ENCODE peak calls at places on chromosomes 16 and 17, in five cellular contexts. O is H1, I is GM12892, T is K562, A is GM12878. Z is an unnamed sample.

GRCh38 chr16:88622866-88623265 is 15.5 kb upstream of the IL17C start:
- DNase-seq in T (no peak), A (no peak), O (no peak), I (no peak), Z (no peak)

GRCh38 chr16:56102159-56102798 is 89.0 kb upstream of the GNAO1 start:
- DNase-seq in O (no peak), I (no peak), A (no peak), T (no peak), Z (no peak)

GRCh38 chr16:10738231-10739077 is 5.2 kb upstream of the NUBP1 start:
- DNase-seq in A (peak), I (peak), T (peak), O (no peak), Z (peak)

GRCh38 chr17:58084317-58084981 is 1.2 kb downstream of the DYNLL2 start:
- DNase-seq in I (peak), O (no peak), T (peak), A (peak), Z (peak)

GRCh38 chr17:9218911-9219310 is 197.6 kb downstream of the NTN1 start:
- DNase-seq in T (no peak), A (no peak), O (no peak), I (no peak), Z (no peak)

GRCh38 chr17:10117581-10118001 is 80.8 kb downstream of the GAS7 start:
- DNase-seq in T (no peak), I (no peak), O (no peak), A (peak), Z (no peak)

GRCh38 chr16:77433146-77433545 is 1.7 kb downstream of the ADAMTS18 start:
- DNase-seq in O (no peak), T (no peak), A (no peak), I (no peak), Z (no peak)

GRCh38 chr17:682150-682549 is 32.5 kb downstream of the VPS53 start:
- DNase-seq in I (no peak), O (no peak), T (no peak), A (no peak), Z (no peak)

GRCh38 chr17:49571764-49572163 is 3.9 kb upstream of the NXPH3 start:
- DNase-seq in A (no peak), I (no peak), T (no peak), O (no peak), Z (no peak)

GRCh38 chr17:73228748-73229236 is 32.9 kb downstream of the CPSF4L start:
- DNase-seq in O (no peak), T (peak), A (no peak), I (peak), Z (peak)

GRCh38 chr16:46887524-46887854 is 3.3 kb downstream of the GPT2 start:
- DNase-seq in T (no peak), I (no peak), O (no peak), A (no peak), Z (no peak)

GRCh38 chr16:46886764-46887523 is 2.8 kb downstream of the GPT2 start:
- DNase-seq in O (no peak), A (no peak), T (no peak), I (no peak), Z (no peak)

GRCh38 chr16:46884513-46885293 is 541 bp downstream of the GPT2 start:
- DNase-seq in I (no peak), T (peak), O (no peak), A (no peak), Z (no peak)

GRCh38 chr16:46883690-46884512 is at the start of gene GPT2:
- DNase-seq in A (peak), O (peak), T (peak), I (peak), Z (peak)

DNA sequence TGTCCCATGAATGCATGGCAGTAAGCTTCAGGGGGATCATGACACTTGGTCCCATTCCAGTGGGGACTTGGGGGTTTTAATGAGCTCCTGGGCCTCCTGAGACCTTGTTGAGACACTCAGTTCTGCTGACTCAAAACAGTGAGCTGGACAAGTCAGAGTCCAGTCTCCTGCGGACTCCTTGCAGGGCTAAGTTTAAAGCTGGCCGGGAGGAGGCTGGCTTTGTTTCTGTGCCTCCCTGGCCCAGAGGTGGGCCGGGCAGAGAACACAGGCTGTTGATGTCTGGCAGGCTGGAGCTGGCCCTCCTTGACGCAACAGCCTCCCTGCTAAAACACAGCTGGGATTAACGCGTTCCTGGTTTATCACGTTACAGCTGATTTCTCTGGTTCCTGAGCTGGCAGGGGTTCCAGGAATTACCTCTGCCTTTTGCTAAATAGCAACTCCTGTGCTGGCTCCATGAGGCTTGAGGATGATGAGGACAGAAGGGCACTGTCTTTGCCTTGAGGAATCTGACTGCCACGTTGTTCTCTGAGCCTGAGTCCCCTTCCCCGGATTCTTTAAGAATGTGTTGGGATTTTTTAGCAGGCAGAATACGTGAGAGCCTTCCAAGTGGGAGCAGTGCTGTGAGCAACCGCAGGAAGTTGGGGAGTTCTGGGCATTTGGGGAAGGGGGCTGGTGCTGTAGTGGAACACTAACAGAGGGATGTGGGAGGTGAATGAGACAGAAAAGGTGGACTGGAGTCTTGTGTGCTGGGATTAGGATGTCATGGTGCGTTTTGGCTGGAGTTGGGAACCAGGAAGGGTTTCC is 2.0 kb downstream of the GPT2 start:
- DNase-seq in O (no peak), T (no peak), I (no peak), A (no peak), Z (no peak)
- TF ChIP-seq POLR2A in O (no peak), T (no peak), I (no peak), A (no peak), Z (no peak)

DNA sequence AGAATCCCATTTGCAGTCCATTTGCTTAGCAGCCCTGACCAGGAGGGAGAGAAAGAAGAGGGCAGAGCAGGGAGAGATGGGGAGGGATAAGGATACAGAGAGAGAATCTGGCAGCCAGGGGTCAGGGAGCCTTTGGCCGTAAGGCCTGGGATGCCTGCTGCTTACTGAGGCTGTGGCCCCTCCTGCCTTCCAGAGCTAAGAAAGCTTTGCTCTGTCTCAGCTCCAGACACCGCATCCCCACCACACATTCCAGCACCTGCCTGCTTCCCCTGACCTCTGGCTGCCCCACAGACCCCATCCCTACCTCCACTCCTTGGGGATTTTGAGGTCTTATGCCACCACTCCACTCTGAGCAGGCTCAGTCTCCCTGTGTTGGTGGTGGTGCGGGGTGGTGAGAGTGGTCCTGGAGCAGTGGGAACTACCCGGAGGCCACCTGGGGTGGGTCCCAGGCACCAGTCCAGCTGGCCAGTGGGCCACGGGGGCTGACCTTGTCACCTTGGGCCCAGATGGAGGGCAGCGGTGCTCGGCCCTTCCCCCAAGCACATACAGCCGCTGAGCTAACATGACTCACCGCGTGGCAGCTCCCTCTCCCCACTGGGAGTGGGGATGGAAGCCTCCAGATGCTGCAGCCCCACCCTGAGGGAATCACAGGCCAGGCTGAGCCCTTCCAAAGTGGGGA is 58.3 kb downstream of the RAI1 start:
- DNase-seq in O (no peak), T (peak), A (no peak), I (no peak), Z (no peak)
- TF ChIP-seq TAF1 in O (no peak), T (no peak), A (no peak), I (no peak), Z (no peak)

DNA sequence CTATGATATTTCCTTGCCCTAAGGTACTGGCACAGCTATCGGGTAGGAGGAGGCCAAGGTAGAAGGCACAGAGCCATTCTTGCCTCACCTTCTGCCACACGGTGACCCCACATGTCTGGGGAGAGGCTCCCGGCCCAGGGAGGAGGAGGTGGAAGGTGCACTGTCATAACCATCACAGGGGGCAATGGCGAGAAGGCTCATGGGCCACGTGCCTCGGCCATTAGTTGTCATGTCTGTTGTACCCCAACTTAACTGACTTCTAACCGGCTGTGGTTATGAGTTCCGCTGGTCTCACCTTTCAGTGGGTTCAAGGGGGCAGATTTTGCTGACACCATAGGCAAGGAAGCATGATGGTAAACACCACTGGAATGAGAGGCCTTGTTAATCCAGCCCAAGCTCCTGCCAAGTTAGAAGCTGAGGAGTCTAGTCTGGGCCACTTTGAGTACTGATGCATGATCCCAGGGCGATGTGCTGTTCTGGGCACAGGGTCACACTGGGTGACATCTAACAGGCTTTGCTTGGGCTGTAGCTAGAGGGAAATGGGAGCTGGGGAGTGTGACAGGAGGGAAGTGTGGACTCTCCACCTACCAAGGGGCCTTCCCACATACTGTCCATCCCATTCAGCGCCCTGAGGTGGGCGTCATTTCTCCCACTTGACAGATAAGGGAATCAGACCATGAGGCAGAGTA is 39.6 kb downstream of the HLF start:
- DNase-seq in I (no peak), A (no peak), O (no peak), T (no peak), Z (no peak)
- TF ChIP-seq POLR2A in I (no peak), A (no peak), O (no peak), T (no peak), Z (no peak)

DNA sequence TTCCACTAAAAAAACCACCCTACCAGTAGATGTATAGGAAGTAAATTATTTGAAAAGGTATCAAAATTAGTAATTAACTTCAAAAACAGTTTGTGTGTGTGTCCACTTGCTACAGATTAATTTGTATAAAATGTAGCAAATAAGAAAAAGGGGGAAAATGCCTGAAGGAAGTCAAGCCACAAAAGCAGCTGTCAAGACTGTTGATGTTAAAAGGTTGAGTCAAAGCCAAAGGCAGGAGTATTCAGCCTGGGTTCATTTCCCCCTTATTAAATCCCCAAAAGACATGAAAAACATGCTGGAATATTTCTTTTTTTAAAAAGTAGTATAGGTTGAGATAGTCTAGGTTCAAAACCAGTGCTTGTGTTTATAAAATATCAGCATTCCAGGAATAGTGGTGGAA is 72.3 kb downstream of the SKAP1 start:
- DNase-seq in I (no peak), O (no peak), T (no peak), A (no peak), Z (no peak)
- TF ChIP-seq TAF1 in I (no peak), O (no peak), T (no peak), A (no peak), Z (no peak)